ENCODE peak calls at places on chromosomes 12 and 14, in seven cellular contexts. R is ecto neural progenitor cell; Z is CD4-positive, alpha-beta T cell; O is germinal center; I is endodermal cell; S is GM19239; X is kidney tubule cell. Y is an unnamed sample.

GRCh38 chr14:69712217-69712565 is 54.8 kb upstream of the SRSF5 start:
- DNase-seq in R (no peak), Z (no peak), O (no peak), I (no peak), S (no peak), X (no peak), Y (no peak)

GRCh38 chr14:93207468-93208308 is 632 bp downstream of the UBR7 start:
- DNase-seq in R (no peak), Z (no peak), O (peak; percentile 44), I (peak; percentile 83), S (no peak), X (peak; percentile 61), Y (no peak)

GRCh38 chr12:97131220-97131981 is 224.3 kb downstream of the NEDD1 start:
- DNase-seq in R (peak; percentile 77), Z (no peak), O (no peak), I (peak; percentile 82), S (no peak), X (no peak), Y (no peak)

GRCh38 chr14:101475468-101476257 is 85.6 kb upstream of the DIO3 start:
- DNase-seq in R (peak; percentile 44), Z (no peak), O (no peak), I (peak; percentile 26), S (no peak), X (peak; percentile 9), Y (no peak)

GRCh38 chr14:95530461-95531170 is 4.2 kb upstream of the GLRX5 start:
- DNase-seq in R (no peak), Z (no peak), O (no peak), I (peak; percentile 20), S (no peak), X (peak; percentile 58), Y (no peak)

GRCh38 chr12:30982413-30982812 is 55.9 kb downstream of the TSPAN11 start:
- DNase-seq in R (no peak), Z (no peak), O (no peak), I (no peak), S (no peak), X (no peak), Y (no peak)

GRCh38 chr12:57488397-57489156 is 709 bp downstream of the MARS1 start:
- DNase-seq in R (no peak), Z (no peak), O (no peak), I (peak; percentile 56), S (no peak), X (no peak), Y (no peak)

GRCh38 chr12:10719482-10719881 is 3.6 kb downstream of the YBX3 start:
- DNase-seq in R (no peak), Z (no peak), O (no peak), I (no peak), S (no peak), X (no peak), Y (no peak)

GRCh38 chr14:100784523-100785337 is 41.2 kb upstream of the MEG3 start:
- DNase-seq in R (no peak), Z (no peak), O (no peak), I (no peak), S (no peak), X (no peak), Y (no peak)

GRCh38 chr14:91228112-91229004 is 16.1 kb downstream of the GPR68 start:
- DNase-seq in R (no peak), Z (peak; percentile 41), O (peak; percentile 65), I (peak; percentile 83), S (peak; percentile 61), X (peak; percentile 79), Y (no peak)

GRCh38 chr14:74141703-74142102 is 56.9 kb downstream of the LIN52 start:
- DNase-seq in R (no peak), Z (no peak), O (no peak), I (no peak), S (no peak), X (peak; percentile 35), Y (no peak)

GRCh38 chr14:36661506-36662257 is at the start of gene PAX9:
- DNase-seq in R (peak; percentile 92), Z (no peak), O (peak; percentile 78), I (peak; percentile 98), S (no peak), X (peak; percentile 92), Y (no peak)

GRCh38 chr12:113201187-113202177 is 16.0 kb downstream of the RITA1 start:
- DNase-seq in R (no peak), Z (no peak), O (no peak), I (no peak), S (no peak), X (no peak), Y (no peak)

GRCh38 chr14:93114068-93114710 is 1.5 kb downstream of the ITPK1 start:
- DNase-seq in R (no peak), Z (no peak), O (no peak), I (no peak), S (no peak), X (peak; percentile 13), Y (no peak)

GRCh38 chr12:132506730-132507538 is 17.0 kb downstream of the FBRSL1 start:
- DNase-seq in R (no peak), Z (peak; percentile 43), O (peak; percentile 44), I (peak; percentile 79), S (peak; percentile 94), X (peak; percentile 57), Y (no peak)

GRCh38 chr12:50103767-50104321 is at the start of gene GPD1:
- DNase-seq in R (peak; percentile 70), Z (no peak), O (peak; percentile 29), I (peak; percentile 89), S (no peak), X (peak; percentile 60), Y (no peak)

GRCh38 chr12:10207136-10207535 is 5.5 kb upstream of the GABARAPL1 start:
- DNase-seq in R (no peak), Z (no peak), O (no peak), I (no peak), S (no peak), X (no peak), Y (no peak)

GRCh38 chr14:65720743-65721142 is 308.2 kb downstream of the FUT8 start:
- DNase-seq in R (no peak), Z (no peak), O (no peak), I (no peak), S (no peak), X (no peak), Y (no peak)

GRCh38 chr12:101698782-101699347 is 1.4 kb downstream of the CHPT1 start:
- DNase-seq in R (no peak), Z (no peak), O (peak; percentile 17), I (no peak), S (no peak), X (no peak), Y (no peak)

GRCh38 chr14:50705026-50705593 is 37.0 kb upstream of the SAV1 start:
- DNase-seq in R (no peak), Z (no peak), O (no peak), I (no peak), S (no peak), X (no peak), Y (no peak)

GRCh38 chr12:120286768-120287490 is 4.8 kb downstream of the RNU4-2 start:
- DNase-seq in R (no peak), Z (no peak), O (no peak), I (peak; percentile 56), S (no peak), X (peak; percentile 65), Y (no peak)

GRCh38 chr12:68111995-68112394 is 47.5 kb downstream of the IFNG start:
- DNase-seq in R (no peak), Z (no peak), O (no peak), I (no peak), S (no peak), X (no peak), Y (no peak)

GRCh38 chr14:93103392-93104080 is 12.2 kb downstream of the ITPK1 start:
- DNase-seq in R (no peak), Z (peak; percentile 26), O (peak; percentile 65), I (no peak), S (peak; percentile 91), X (peak; percentile 30), Y (peak; percentile 62)

GRCh38 chr14:20848955-20849570 is 42.1 kb upstream of the RNASE3 start:
- DNase-seq in R (peak; percentile 54), Z (no peak), O (no peak), I (peak; percentile 63), S (no peak), X (no peak), Y (no peak)

GRCh38 chr14:71725802-71726638 is 206.2 kb upstream of the RGS6 start:
- DNase-seq in R (no peak), Z (no peak), O (no peak), I (no peak), S (no peak), X (peak; percentile 13), Y (no peak)

GRCh38 chr12:125038976-125039625 is 26.1 kb upstream of the AACS start:
- DNase-seq in R (no peak), Z (no peak), O (no peak), I (no peak), S (no peak), X (no peak), Y (no peak)

GRCh38 chr14:51087024-51087423 is 7.9 kb downstream of the TRIM9 start:
- DNase-seq in R (no peak), Z (no peak), O (no peak), I (no peak), S (no peak), X (peak; percentile 62), Y (no peak)

GRCh38 chr12:7374423-7375144 is 69.4 kb downstream of the CD163L1 start:
- DNase-seq in R (peak; percentile 66), Z (no peak), O (peak; percentile 26), I (peak; percentile 92), S (no peak), X (peak; percentile 33), Y (peak; percentile 50)

GRCh38 chr12:54002915-54003339 is 3.0 kb downstream of the HOXC9 start:
- DNase-seq in R (no peak), Z (no peak), O (no peak), I (no peak), S (no peak), X (no peak), Y (no peak)

GRCh38 chr12:86193931-86194330 is 62.3 kb downstream of the MGAT4C start:
- DNase-seq in R (no peak), Z (no peak), O (no peak), I (no peak), S (no peak), X (peak; percentile 4), Y (no peak)

GRCh38 chr12:91142184-91142583 is 30.9 kb upstream of the LUM start:
- DNase-seq in R (no peak), Z (no peak), O (no peak), I (no peak), S (no peak), X (no peak), Y (no peak)

GRCh38 chr14:81946808-81947798 is 413.4 kb upstream of the SEL1L start:
- DNase-seq in R (no peak), Z (no peak), O (no peak), I (no peak), S (no peak), X (no peak), Y (no peak)

GRCh38 chr12:93790472-93791152 is 113.4 kb downstream of the CRADD start:
- DNase-seq in R (no peak), Z (no peak), O (no peak), I (no peak), S (no peak), X (peak; percentile 79), Y (no peak)

GRCh38 chr14:69005432-69006148 is 26.5 kb upstream of the ACTN1 start:
- DNase-seq in R (no peak), Z (no peak), O (no peak), I (peak; percentile 78), S (no peak), X (peak; percentile 89), Y (no peak)

GRCh38 chr12:23128462-23128861 is 503.5 kb downstream of the ETNK1 start:
- DNase-seq in R (no peak), Z (no peak), O (no peak), I (no peak), S (no peak), X (no peak), Y (no peak)

GRCh38 chr12:630656-631632 is 32.3 kb downstream of the NINJ2 start:
- DNase-seq in R (no peak), Z (peak; percentile 41), O (peak; percentile 86), I (peak; percentile 83), S (peak; percentile 60), X (no peak), Y (no peak)

Y was measured in CD14-positive monocyte.